ENCODE peak calls at places on chromosomes 7 and 10, in four cellular contexts. I is BE2C, K is B cell, B is endothelial cell. P is an unnamed sample.

GRCh38 chr10:71736570-71737355 is 17.2 kb upstream of the C10orf105 start:
- DNase-seq in I (no peak), K (no peak), B (no peak), P (no peak)

GRCh38 chr7:156609010-156609877 is 31.3 kb upstream of the RNF32 start:
- DNase-seq in I (no peak), K (no peak), B (no peak), P (no peak)

GRCh38 chr7:2845193-2845592 is 1.1 kb upstream of the GNA12 start:
- DNase-seq in I (no peak), K (no peak), B (no peak), P (no peak)

GRCh38 chr7:25844109-25844915 is 307.7 kb upstream of the NFE2L3 start:
- DNase-seq in I (no peak), K (no peak), B (no peak), P (no peak)

GRCh38 chr10:50541317-50541716 is 82.4 kb downstream of the SGMS1 start:
- DNase-seq in I (no peak), K (no peak), B (no peak), P (no peak)

GRCh38 chr7:121545418-121545817 is 149.3 kb upstream of the FAM3C start:
- DNase-seq in I (no peak), K (no peak), B (no peak), P (no peak)

GRCh38 chr10:50347394-50347802 is 96.1 kb upstream of the ASAH2 start:
- DNase-seq in I (no peak), K (no peak), B (no peak), P (peak)

GRCh38 chr10:25078659-25079429 is 62.4 kb downstream of the THNSL1 start:
- DNase-seq in I (no peak), K (no peak), B (no peak), P (no peak)

GRCh38 chr10:121873236-121873635 is 54.6 kb downstream of the ATE1 start:
- DNase-seq in I (no peak), K (no peak), B (no peak), P (no peak)

GRCh38 chr7:27759491-27759890 is 19.5 kb downstream of the TAX1BP1 start:
- DNase-seq in I (no peak), K (no peak), B (no peak), P (no peak)

GRCh38 chr10:132402781-132403241 is 5.8 kb downstream of the PWWP2B start:
- DNase-seq in I (no peak), K (no peak), B (no peak), P (no peak)

GRCh38 chr10:86536294-86536861 is 14.8 kb upstream of the WAPL start:
- DNase-seq in I (no peak), K (no peak), B (no peak), P (peak)

GRCh38 chr7:128040205-128040604 is 9.0 kb upstream of the LRRC4 start:
- DNase-seq in I (no peak), K (no peak), B (no peak), P (no peak)

GRCh38 chr7:142405122-142405765 is 147.4 kb upstream of the PRSS58 start:
- DNase-seq in I (no peak), K (no peak), B (no peak), P (no peak)

GRCh38 chr7:936131-937054 is 18.1 kb downstream of the ADAP1 start:
- DNase-seq in I (no peak), K (peak), B (no peak), P (peak)

GRCh38 chr10:35409094-35409582 is 72.8 kb downstream of the CCNY start:
- DNase-seq in I (peak), K (no peak), B (no peak), P (no peak)

GRCh38 chr10:102505462-102506115 is 1.8 kb downstream of the SUFU start:
- DNase-seq in I (no peak), K (no peak), B (no peak), P (no peak)

GRCh38 chr7:16099302-16099832 is 322.0 kb downstream of the CRPPA start:
- DNase-seq in I (no peak), K (no peak), B (no peak), P (no peak)

GRCh38 chr10:61896854-61897661 is 4.4 kb upstream of the ARID5B start:
- DNase-seq in I (peak), K (peak), B (peak), P (peak)

GRCh38 chr10:103784089-103784488 is 71.3 kb downstream of the SH3PXD2A start:
- DNase-seq in I (no peak), K (no peak), B (no peak), P (no peak)

GRCh38 chr10:104450954-104451353 is 97.3 kb downstream of the CFAP58 start:
- DNase-seq in I (no peak), K (no peak), B (no peak), P (no peak)

GRCh38 chr7:102312317-102312716 is 25.6 kb downstream of the SH2B2 start:
- DNase-seq in I (no peak), K (no peak), B (no peak), P (no peak)

GRCh38 chr10:100750291-100751210 is 5.2 kb downstream of the PAX2 start:
- DNase-seq in I (no peak), K (no peak), B (peak), P (no peak)

GRCh38 chr7:22576941-22577927 is 77.2 kb upstream of the STEAP1B start:
- DNase-seq in I (no peak), K (no peak), B (no peak), P (no peak)

GRCh38 chr10:43782814-43783213 is 134.1 kb upstream of the ZNF32 start:
- DNase-seq in I (no peak), K (no peak), B (no peak), P (no peak)

GRCh38 chr10:62044569-62044968 is 143.1 kb downstream of the ARID5B start:
- DNase-seq in I (no peak), K (no peak), B (no peak), P (no peak)

GRCh38 chr7:26198133-26198780 is 2.3 kb downstream of the HNRNPA2B1 start:
- DNase-seq in I (no peak), K (no peak), B (no peak), P (no peak)

GRCh38 chr7:108267615-108268014 is 137.5 kb upstream of the LAMB4 start:
- DNase-seq in I (no peak), K (no peak), B (no peak), P (no peak)

GRCh38 chr10:110210663-110211454 is 3.5 kb downstream of the MXI1 start:
- DNase-seq in I (peak), K (peak), B (peak), P (peak)

GRCh38 chr10:14208231-14208630 is 122.5 kb downstream of the FRMD4A start:
- DNase-seq in I (no peak), K (no peak), B (no peak), P (no peak)

GRCh38 chr10:60367014-60367413 is 22.7 kb downstream of the ANK3 start:
- DNase-seq in I (no peak), K (no peak), B (no peak), P (no peak)

GRCh38 chr7:104650991-104651680 is 322.7 kb downstream of the LHFPL3 start:
- DNase-seq in I (peak), K (no peak), B (no peak), P (no peak)

GRCh38 chr7:151249034-151249731 is 689 bp upstream of the SMARCD3 start:
- DNase-seq in I (peak), K (peak), B (no peak), P (no peak)

GRCh38 chr10:11898372-11899066 is 75.4 kb downstream of the PROSER2 start:
- DNase-seq in I (peak), K (no peak), B (no peak), P (no peak)

GRCh38 chr7:13092708-13093005 is 405.2 kb downstream of the ARL4A start:
- DNase-seq in I (no peak), K (no peak), B (no peak), P (no peak)

GRCh38 chr7:96321670-96322372 is at the start of gene SLC25A13:
- DNase-seq in I (peak), K (peak), B (peak), P (peak)

GRCh38 chr10:124744047-124744687 is at the start of gene FAM53B:
- DNase-seq in I (peak), K (peak), B (peak), P (peak)

GRCh38 chr7:100612730-100613446 is 548 bp downstream of the MOSPD3 start:
- DNase-seq in I (no peak), K (no peak), B (no peak), P (no peak)

GRCh38 chr10:102004376-102004775 is 51.6 kb downstream of the ARMH3 start:
- DNase-seq in I (no peak), K (no peak), B (no peak), P (peak)

DNA sequence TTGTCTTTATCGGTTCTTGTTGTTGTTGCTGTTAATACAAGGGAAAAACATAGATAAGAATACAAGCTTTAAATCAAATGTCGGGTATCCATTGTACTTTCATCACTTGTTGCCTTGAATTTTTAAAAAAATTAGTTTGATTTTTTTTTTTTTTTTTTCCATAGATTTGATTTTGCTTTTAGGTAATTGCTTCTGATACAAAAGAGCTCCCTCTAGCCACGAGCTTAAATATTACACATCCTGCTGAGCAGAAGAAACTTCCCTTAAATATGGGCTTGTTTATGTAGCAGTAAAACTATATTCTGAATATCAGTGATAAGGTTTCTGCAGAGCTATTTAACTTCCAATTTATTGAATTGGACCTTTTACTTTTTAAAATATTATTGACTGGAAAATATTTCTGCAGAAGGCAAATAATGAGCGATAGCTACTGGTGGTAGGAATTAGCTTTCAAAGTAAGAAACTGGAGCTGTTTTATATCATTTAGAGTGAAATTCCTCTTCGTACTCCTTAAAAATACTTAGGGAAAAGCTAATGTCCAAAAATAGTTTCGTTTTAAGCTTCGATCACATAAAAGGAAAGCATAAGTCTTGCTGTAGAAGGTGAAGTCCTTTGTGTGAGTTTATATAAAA is 216.9 kb downstream of the POLR1F start:
- DNase-seq in I (no peak), K (no peak), B (no peak), P (peak)
- TF ChIP-seq CTCF in I (peak), K (peak), B (peak), P (peak)

GRCh38 chr7:83486957-83487356 is 162.0 kb downstream of the SEMA3E start:
- DNase-seq in I (no peak), K (no peak), B (no peak), P (no peak)

GRCh38 chr7:83486536-83486935 is 162.4 kb downstream of the SEMA3E start:
- DNase-seq in I (no peak), K (no peak), B (no peak), P (no peak)

GRCh38 chr7:83478601-83479000 is 170.3 kb downstream of the SEMA3E start:
- DNase-seq in I (no peak), K (no peak), B (no peak), P (no peak)

GRCh38 chr7:83484266-83484665 is 164.7 kb downstream of the SEMA3E start:
- DNase-seq in I (no peak), K (no peak), B (no peak), P (no peak)
- TF ChIP-seq CTCF in I (no peak), K (no peak), B (no peak), P (no peak)

GRCh38 chr10:116168745-116169144 is 104.3 kb downstream of the GFRA1 start:
- DNase-seq in I (no peak), K (no peak), B (no peak), P (no peak)

GRCh38 chr10:116169782-116170181 is 103.2 kb downstream of the GFRA1 start:
- DNase-seq in I (no peak), K (no peak), B (no peak), P (no peak)

GRCh38 chr10:116168329-116168728 is 104.7 kb downstream of the GFRA1 start:
- DNase-seq in I (no peak), K (no peak), B (no peak), P (no peak)

GRCh38 chr10:116170815-116171250 is 102.2 kb downstream of the GFRA1 start:
- DNase-seq in I (no peak), K (no peak), B (no peak), P (no peak)
- TF ChIP-seq CTCF in I (no peak), K (no peak), B (no peak), P (no peak)

DNA sequence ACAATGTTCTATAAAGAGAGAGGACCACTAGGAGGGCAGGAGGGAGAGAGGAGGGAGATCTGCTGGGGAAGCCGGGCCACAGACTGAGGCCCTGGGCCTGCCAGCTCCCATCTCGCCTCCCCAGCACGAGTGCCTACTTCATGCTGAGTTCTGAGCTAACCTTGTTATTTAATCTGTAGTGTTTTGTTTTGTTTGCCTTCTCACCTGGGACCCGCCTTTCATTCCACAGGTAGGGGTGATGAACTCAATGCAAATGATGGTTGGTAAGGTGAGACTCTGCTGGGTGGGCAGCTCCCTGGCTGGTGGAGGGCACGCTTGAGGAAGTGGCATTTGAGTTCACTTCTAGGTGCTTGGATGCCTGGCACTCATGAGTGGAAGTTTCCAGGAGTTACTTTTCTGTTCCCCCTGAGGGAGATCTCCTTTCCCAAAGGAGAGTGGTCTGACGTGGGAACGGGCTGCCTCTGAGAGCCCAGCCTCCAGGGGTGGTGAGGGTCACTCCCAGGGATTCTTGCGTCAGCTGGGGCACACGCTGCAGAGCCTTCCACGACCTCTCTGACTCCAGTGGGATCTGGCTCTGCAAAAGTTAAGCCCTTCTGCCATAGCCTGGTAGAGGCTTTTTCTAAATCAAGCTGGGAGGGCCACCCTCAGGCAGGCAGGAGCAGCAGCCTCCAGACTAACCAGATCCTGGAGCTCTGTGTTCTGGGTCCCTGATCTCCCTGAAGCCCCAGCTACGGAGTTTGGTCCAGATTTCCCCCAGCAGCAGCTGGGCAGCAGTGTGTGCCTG is 22.4 kb downstream of the UBTD1 start:
- DNase-seq in I (no peak), K (no peak), B (no peak), P (no peak)
- TF ChIP-seq CTCF in I (no peak), K (no peak), B (no peak), P (no peak)